ENCODE peak calls at places on chromosome 18, in five cellular contexts. X, U, Z, C and G are unnamed samples. For H3K27me3, the result is how much of the 10 kb centered on the place peaks cover.

GRCh38 chr18:6370410-6370809 is 44.3 kb downstream of the L3MBTL4 start:
- DNase-seq in X (no peak), Z (no peak), C (no peak), U (no peak), G (no peak)

GRCh38 chr18:77100751-77101355 is 31.7 kb downstream of the MBP start:
- DNase-seq in C (no peak), Z (no peak), X (no peak), U (no peak), G (no peak)

GRCh38 chr18:45349447-45349846 is 265.8 kb upstream of the SLC14A2 start:
- DNase-seq in C (no peak), Z (no peak), U (no peak), X (no peak), G (no peak)

GRCh38 chr18:57469884-57470283 is 34.7 kb downstream of the ONECUT2 start:
- DNase-seq in X (no peak), C (no peak), Z (peak), U (no peak), G (no peak)

GRCh38 chr18:57559311-57559710 is 27.2 kb downstream of the FECH start:
- DNase-seq in Z (no peak), C (no peak), X (no peak), U (no peak), G (no peak)

GRCh38 chr18:68284236-68284635 is 430.7 kb downstream of the TMX3 start:
- DNase-seq in C (no peak), Z (no peak), U (no peak), X (no peak), G (no peak)

GRCh38 chr18:44957025-44957424 is 276.3 kb downstream of the SETBP1 start:
- DNase-seq in U (no peak), X (no peak), Z (no peak), C (no peak), G (no peak)

GRCh38 chr18:63604791-63605567 is 17.8 kb downstream of the SERPINB13 start:
- DNase-seq in X (peak), U (no peak), C (no peak), Z (no peak), G (no peak)

GRCh38 chr18:28288784-28289183 is 111.9 kb upstream of the CDH2 start:
- DNase-seq in C (no peak), Z (no peak), U (no peak), X (no peak), G (no peak)

GRCh38 chr18:28281400-28281799 is 104.5 kb upstream of the CDH2 start:
- DNase-seq in Z (no peak), U (no peak), X (no peak), C (peak), G (no peak)

GRCh38 chr18:28287146-28287545 is 110.2 kb upstream of the CDH2 start:
- DNase-seq in Z (no peak), U (peak), X (no peak), C (peak), G (no peak)

DNA sequence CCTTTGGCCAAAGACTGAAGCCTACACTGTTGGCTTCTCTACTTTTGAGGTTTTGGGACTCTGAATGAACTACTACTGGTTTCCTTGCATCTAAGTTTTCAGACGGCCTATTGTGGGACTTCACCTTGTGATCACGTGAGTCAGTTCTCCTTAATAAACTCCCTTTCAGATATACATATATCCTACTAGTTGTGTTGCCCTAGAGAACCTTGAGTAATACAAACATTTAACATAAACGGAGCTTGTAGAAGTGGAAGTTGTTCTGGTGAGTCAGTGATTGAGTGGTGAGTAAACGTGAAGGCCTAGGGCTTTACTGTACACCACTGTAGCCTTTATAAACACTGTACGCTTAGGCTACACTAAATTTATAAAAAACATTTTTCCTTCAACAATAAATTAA is 107.2 kb upstream of the CDH2 start:
- DNase-seq in X (peak), Z (no peak), C (no peak), U (no peak), G (no peak)
- TF ChIP-seq CTCF in X (no peak), Z (no peak), C (no peak), U (no peak), G (no peak)

DNA sequence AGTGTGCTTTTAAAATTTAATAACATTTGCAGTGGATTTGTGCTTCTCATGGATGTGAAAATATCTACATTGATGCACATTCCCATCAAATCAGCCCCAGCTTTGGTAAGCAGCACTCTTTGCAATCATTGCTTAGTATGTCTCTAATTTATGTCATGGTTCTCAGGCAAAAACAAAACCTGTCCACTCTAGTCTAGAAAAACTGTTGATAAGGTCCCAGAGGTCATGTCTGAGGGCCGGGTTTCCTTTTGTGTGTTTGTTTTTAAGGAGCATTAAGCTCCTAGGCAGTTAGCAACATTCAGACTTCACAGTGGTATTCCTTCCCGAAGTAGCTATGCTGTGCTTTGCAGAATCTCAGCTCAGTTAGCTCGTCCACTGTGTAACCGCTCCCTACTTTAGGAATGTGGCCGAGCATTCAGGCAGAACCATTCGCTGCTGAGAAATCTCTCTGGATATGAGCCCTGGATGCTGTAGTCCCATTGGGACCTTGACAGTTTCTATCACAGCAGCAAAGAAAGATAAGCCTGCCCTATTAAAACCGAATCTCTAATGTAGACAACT is 4.0 kb downstream of the DIPK1C start:
- DNase-seq in U (peak), Z (no peak), X (no peak), C (no peak), G (no peak)
- H3K27me3 ChIP-seq in U (under half), Z (under half), X (under half), C (under half), G (under half)

DNA sequence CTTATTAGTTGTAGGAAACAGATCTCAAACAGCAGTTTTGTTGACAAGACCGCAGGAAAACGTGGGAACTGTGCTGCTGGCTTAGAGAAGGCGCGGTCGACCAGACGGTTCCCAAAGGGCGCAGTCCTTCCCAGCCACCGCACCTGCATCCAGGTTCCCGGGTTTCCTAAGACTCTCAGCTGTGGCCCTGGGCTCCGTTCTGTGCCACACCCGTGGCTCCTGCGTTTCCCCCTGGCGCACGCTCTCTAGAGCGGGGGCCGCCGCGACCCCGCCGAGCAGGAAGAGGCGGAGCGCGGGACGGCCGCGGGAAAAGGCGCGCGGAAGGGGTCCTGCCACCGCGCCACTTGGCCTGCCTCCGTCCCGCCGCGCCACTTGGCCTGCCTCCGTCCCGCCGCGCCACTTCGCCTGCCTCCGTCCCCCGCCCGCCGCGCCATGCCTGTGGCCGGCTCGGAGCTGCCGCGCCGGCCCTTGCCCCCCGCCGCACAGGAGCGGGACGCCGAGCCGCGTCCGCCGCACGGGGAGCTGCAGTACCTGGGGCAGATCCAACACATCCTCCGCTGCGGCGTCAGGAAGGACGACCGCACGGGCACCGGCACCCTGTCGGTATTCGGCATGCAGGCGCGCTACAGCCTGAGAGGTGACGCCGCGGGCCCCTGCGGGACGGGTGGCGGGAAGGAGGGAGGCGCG is at the start of gene TYMS:
- DNase-seq in U (peak), C (peak), X (peak), Z (peak), G (peak)
- TF ChIP-seq CTCF in U (peak), C (peak), X (no peak), Z (no peak), G (no peak)

DNA sequence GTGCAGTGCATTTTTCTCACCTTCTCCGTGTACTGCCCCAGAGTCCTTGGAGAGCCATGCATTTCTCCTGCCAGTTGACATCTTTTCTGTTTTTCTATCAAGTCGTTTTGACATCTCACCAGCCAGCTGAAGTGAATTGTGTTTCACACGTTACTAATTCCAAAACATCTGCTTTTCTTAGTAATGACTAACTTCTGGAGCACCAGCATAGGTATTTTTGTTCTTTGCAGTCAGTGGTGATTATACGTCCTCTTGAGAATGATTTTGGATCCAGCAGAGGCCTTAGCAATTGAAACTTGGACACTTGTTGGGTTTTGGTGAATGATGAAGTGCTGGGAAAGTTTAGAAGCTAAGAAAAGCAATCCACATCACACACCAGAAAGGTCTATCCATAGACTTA is 112.5 kb downstream of the PIK3C3 start:
- DNase-seq in Z (no peak), C (no peak), U (no peak), X (no peak), G (no peak)
- H3K27me3 ChIP-seq in Z (under half), C (under half), U (under half), X (under half), G (under half)

GRCh38 chr18:25669741-25670140 is 317.8 kb upstream of the ZNF521 start:
- DNase-seq in C (no peak), X (no peak), U (peak), Z (no peak), G (no peak)
- TF ChIP-seq CTCF in C (peak), X (peak), U (peak), Z (no peak), G (no peak)

DNA sequence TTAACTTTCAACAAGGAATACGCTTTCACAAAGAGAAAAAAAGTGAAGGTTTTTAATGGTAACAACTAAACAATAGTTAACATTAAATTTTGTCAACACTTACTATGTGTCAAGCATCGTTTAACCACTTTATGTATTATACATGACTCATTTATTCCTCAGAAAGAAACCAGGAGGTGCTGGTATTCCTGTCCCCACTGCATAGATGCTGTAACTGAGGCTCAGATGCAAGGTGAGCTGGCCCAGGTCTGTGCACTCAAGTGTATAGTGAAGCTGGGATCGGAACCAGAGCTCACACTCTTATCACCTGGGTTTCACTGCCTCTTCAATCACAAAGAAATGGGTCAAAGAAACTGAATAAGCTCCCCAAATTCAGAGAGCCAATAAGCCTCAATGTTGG is 16.5 kb downstream of the FBXO15 start:
- DNase-seq in C (no peak), X (no peak), Z (no peak), U (no peak), G (no peak)
- H3K27me3 ChIP-seq in C (under half), X (under half), Z (under half), U (under half), G (under half)

DNA sequence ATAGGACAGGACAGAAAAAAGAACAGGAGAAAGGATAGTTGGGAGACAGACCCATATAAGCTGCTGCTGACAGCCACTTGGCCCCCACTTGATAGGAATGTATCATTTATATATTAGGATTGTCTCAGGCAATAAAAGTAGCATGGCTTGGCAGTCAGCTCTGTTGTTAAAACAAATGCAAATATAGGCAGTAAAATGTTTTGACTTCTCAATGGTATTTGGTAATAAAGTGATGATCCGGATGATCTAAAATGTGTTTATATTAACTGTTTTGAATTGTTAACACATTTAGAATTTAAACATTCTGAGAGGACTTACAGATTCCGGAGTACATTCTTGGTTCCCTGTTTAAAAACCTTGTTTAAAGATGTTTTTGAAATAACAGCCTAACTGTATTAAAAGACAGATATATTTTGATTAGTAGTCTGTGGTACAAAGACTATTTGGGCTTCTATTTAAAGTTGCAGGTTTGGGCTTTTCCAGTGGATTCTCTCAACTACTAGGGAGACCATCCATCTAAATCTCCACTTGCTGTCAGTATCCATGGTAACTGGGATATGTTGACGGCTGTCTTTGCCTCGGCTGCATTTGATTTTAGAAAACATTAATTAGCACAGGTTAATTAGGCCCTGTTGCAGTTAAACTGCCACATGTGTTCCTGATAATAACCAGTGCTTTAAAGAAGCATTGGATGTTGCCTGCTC is 147.5 kb downstream of the ESCO1 start:
- DNase-seq in X (no peak), Z (no peak), C (no peak), U (no peak), G (no peak)
- TF ChIP-seq CTCF in X (no peak), Z (no peak), C (no peak), U (no peak), G (no peak)